ENCODE peak calls at places on chromosomes 4 and X, in seven cellular contexts. S is smooth muscle cell of the brain vasculature; M is stimulated activated CD8-positive, alpha-beta memory T cell treated with anti-CD3 and anti-CD28 coated beads, Interleukin-2, amount 100 ng/mL, for 48 hours; J is NCI-H2029; C is T-helper 1 cell; I is NCI-H2171 treated with DMSO at 0.1 percent for 48 hours; U is hippocampal formation. Q is an unnamed sample.

GRCh38 chr4:169314906-169315305 is 44.1 kb upstream of the SH3RF1 start:
- DNase-seq in J (peak), I (peak), C (no peak), U (peak), M (no peak), S (peak), Q (peak)

GRCh38 chr4:74874785-74875367 is 58.0 kb upstream of the PARM1 start:
- DNase-seq in I (peak), U (peak), J (peak), S (peak), M (no peak), C (no peak), Q (peak)

GRCh38 chr4:188042191-188042590 is 46.6 kb downstream of the ZFP42 start:
- DNase-seq in U (no peak), M (no peak), I (no peak), S (no peak), J (no peak), C (no peak), Q (no peak)

GRCh38 chr4:141329174-141329569 is 108.5 kb downstream of the ZNF330 start:
- DNase-seq in C (no peak), J (no peak), I (no peak), M (no peak), S (no peak), U (no peak), Q (peak)

GRCh38 chrX:1212532-1212931 is at the start of gene CRLF2:
- DNase-seq in U (no peak), J (no peak), C (no peak), S (no peak), M (no peak), I (no peak), Q (no peak)

GRCh38 chr4:2363056-2363719 is 55.3 kb downstream of the ZFYVE28 start:
- DNase-seq in S (no peak), C (no peak), I (no peak), J (no peak), U (no peak), M (no peak), Q (no peak)

GRCh38 chr4:141464366-141464765 is 172.0 kb upstream of the IL15 start:
- DNase-seq in U (no peak), S (no peak), I (no peak), J (peak), C (no peak), M (no peak), Q (no peak)

GRCh38 chr4:56690393-56690971 is 9.4 kb upstream of the HOPX start:
- DNase-seq in J (no peak), I (no peak), S (no peak), M (no peak), C (no peak), U (no peak), Q (no peak)

GRCh38 chr4:177077095-177077494 is 232.6 kb upstream of the NEIL3 start:
- DNase-seq in M (no peak), U (no peak), J (no peak), I (no peak), S (no peak), C (no peak), Q (no peak)

GRCh38 chr4:2756691-2757350 is 685 bp upstream of the TNIP2 start:
- DNase-seq in U (no peak), C (no peak), J (no peak), M (no peak), I (no peak), S (no peak), Q (no peak)

GRCh38 chr4:914531-914930 is 17.6 kb downstream of the GAK start:
- DNase-seq in M (no peak), C (no peak), I (no peak), U (no peak), S (no peak), J (no peak), Q (no peak)

GRCh38 chr4:182862166-182862875 is 54.9 kb downstream of the DCTD start:
- DNase-seq in I (no peak), S (no peak), M (no peak), J (peak), C (no peak), U (no peak), Q (no peak)

GRCh38 chrX:97045470-97045869 is 161.8 kb downstream of the RPA4 start:
- DNase-seq in C (no peak), U (no peak), J (no peak), M (no peak), I (no peak), S (no peak), Q (no peak)

GRCh38 chr4:105569014-105569850 is 16.8 kb downstream of the ARHGEF38 start:
- DNase-seq in I (no peak), J (no peak), U (no peak), M (no peak), S (no peak), C (no peak), Q (no peak)

GRCh38 chr4:38590017-38590416 is 74.0 kb upstream of the KLF3 start:
- DNase-seq in S (no peak), I (no peak), J (no peak), M (no peak), C (no peak), U (no peak), Q (no peak)

GRCh38 chr4:94372579-94372978 is 29.9 kb upstream of the HPGDS start:
- DNase-seq in I (no peak), U (no peak), C (no peak), M (no peak), J (no peak), S (no peak), Q (no peak)

GRCh38 chrX:154459843-154460242 is 1.8 kb downstream of the PLXNA3 start:
- DNase-seq in M (no peak), U (no peak), I (peak), J (no peak), C (no peak), S (no peak), Q (no peak)

GRCh38 chr4:10715696-10716095 is 31.1 kb upstream of the CLNK start:
- DNase-seq in J (peak), S (no peak), I (no peak), U (no peak), C (no peak), M (no peak), Q (peak)

GRCh38 chrX:22186165-22186564 is 86.5 kb upstream of the CBLL2 start:
- DNase-seq in C (no peak), M (no peak), S (no peak), U (no peak), I (no peak), J (no peak), Q (no peak)

GRCh38 chr4:5478116-5478515 is 230.2 kb downstream of the EVC2 start:
- DNase-seq in S (no peak), C (no peak), M (no peak), U (no peak), I (no peak), J (no peak), Q (no peak)

GRCh38 chr4:56434599-56435000 is 815 bp downstream of the PPAT start:
- DNase-seq in I (peak), M (no peak), J (peak), C (no peak), U (no peak), S (no peak), Q (no peak)

GRCh38 chr4:182562350-182562749 is 319.1 kb downstream of the TENM3 start:
- DNase-seq in M (no peak), U (no peak), S (no peak), I (no peak), C (no peak), J (no peak), Q (no peak)

GRCh38 chrX:118682258-118683014 is 45.0 kb upstream of the IL13RA1 start:
- DNase-seq in S (no peak), M (no peak), U (no peak), I (no peak), C (no peak), J (peak), Q (no peak)

GRCh38 chr4:1099270-1099669 is 14.1 kb downstream of the RNF212 start:
- DNase-seq in U (no peak), S (no peak), M (no peak), J (no peak), C (no peak), I (no peak), Q (no peak)

GRCh38 chr4:14816592-14817273 is 185.5 kb upstream of the CPEB2 start:
- DNase-seq in I (no peak), M (no peak), S (no peak), J (no peak), U (no peak), C (no peak), Q (no peak)

GRCh38 chr4:53122280-53123116 is 243.4 kb downstream of the SCFD2 start:
- DNase-seq in C (no peak), U (no peak), I (no peak), M (no peak), J (no peak), S (no peak), Q (no peak)

GRCh38 chr4:2924765-2925301 is 38.4 kb downstream of the NOP14 start:
- DNase-seq in I (no peak), S (no peak), U (no peak), J (peak), C (no peak), M (no peak), Q (no peak)

Q was measured in HFF-Myc.